ENCODE peak calls at places on chromosomes 5 and 9, in eight cellular contexts. T is foreskin fibroblast, Z is transverse colon, I is GM10248, Q is fibroblast of the aortic adventitia, E is heart left ventricle, Y is neural crest cell, B is astrocyte of the spinal cord. X is an unnamed sample.

GRCh38 chr9:840343-840742 is 1.2 kb upstream of the DMRT1 start:
- DNase-seq in Z (no peak), B (no peak), T (no peak), Q (no peak), Y (no peak), E (no peak), I (no peak), X (no peak)

GRCh38 chr5:1439388-1440097 is 5.7 kb downstream of the SLC6A3 start:
- DNase-seq in Q (no peak), E (no peak), Z (no peak), I (no peak), B (no peak), T (no peak), Y (no peak), X (no peak)

GRCh38 chr5:140828402-140828737 is 610 bp downstream of the PCDHA6 start:
- DNase-seq in E (no peak), Q (no peak), T (no peak), Z (no peak), I (no peak), Y (no peak), B (no peak), X (no peak)

GRCh38 chr9:89878003-89878411 is 273.2 kb downstream of the GADD45G start:
- DNase-seq in B (no peak), Y (no peak), Q (no peak), E (no peak), Z (no peak), I (no peak), T (no peak), X (no peak)

GRCh38 chr5:10628601-10629000 is 64.7 kb downstream of the ANKRD33B start:
- DNase-seq in Z (no peak), I (no peak), T (no peak), Y (no peak), E (no peak), Q (no peak), B (no peak), X (no peak)

GRCh38 chr9:4096121-4096520 is 203.7 kb downstream of the GLIS3 start:
- DNase-seq in E (no peak), Z (no peak), I (no peak), B (no peak), Q (no peak), Y (no peak), T (no peak), X (no peak)

GRCh38 chr5:146878471-146879172 is at the start of gene PPP2R2B:
- DNase-seq in I (peak), E (peak), Z (peak), Q (peak), B (peak), T (peak), Y (peak), X (peak)

GRCh38 chr5:59709833-59710232 is 183.7 kb downstream of the PDE4D start:
- DNase-seq in B (peak), Z (peak), T (peak), I (no peak), Q (peak), E (no peak), Y (no peak), X (peak)

GRCh38 chr5:158421329-158421728 is 562.4 kb upstream of the CLINT1 start:
- DNase-seq in Z (no peak), Y (no peak), Q (no peak), T (no peak), I (no peak), E (no peak), B (no peak), X (no peak)

GRCh38 chr5:85337400-85337799 is 952.7 kb upstream of the EDIL3 start:
- DNase-seq in Z (no peak), Q (no peak), Y (no peak), T (no peak), E (no peak), I (no peak), B (no peak), X (no peak)

GRCh38 chr9:104143554-104143919 is 49.4 kb downstream of the SMC2 start:
- DNase-seq in Z (no peak), I (no peak), Y (no peak), T (no peak), Q (no peak), B (no peak), E (no peak), X (no peak)
- TF ChIP-seq CTCF in Z (no peak), I (no peak), Y (no peak), T (no peak), Q (no peak), B (no peak), E (no peak), X (no peak)

GRCh38 chr9:70504814-70505213 is 90.4 kb upstream of the KLF9 start:
- DNase-seq in Q (peak), I (no peak), Z (no peak), Y (no peak), T (no peak), E (no peak), B (no peak), X (no peak)

GRCh38 chr9:70514273-70514672 is 99.8 kb upstream of the KLF9 start:
- DNase-seq in B (no peak), E (no peak), Y (no peak), Q (no peak), I (no peak), Z (no peak), T (no peak), X (no peak)

GRCh38 chr9:70511858-70512257 is 97.4 kb upstream of the KLF9 start:
- DNase-seq in I (no peak), E (no peak), Q (no peak), B (no peak), Z (no peak), T (no peak), Y (no peak), X (no peak)

GRCh38 chr9:70506159-70506558 is 91.7 kb upstream of the KLF9 start:
- DNase-seq in B (no peak), Y (no peak), T (peak), E (no peak), Q (no peak), I (no peak), Z (no peak), X (no peak)

DNA sequence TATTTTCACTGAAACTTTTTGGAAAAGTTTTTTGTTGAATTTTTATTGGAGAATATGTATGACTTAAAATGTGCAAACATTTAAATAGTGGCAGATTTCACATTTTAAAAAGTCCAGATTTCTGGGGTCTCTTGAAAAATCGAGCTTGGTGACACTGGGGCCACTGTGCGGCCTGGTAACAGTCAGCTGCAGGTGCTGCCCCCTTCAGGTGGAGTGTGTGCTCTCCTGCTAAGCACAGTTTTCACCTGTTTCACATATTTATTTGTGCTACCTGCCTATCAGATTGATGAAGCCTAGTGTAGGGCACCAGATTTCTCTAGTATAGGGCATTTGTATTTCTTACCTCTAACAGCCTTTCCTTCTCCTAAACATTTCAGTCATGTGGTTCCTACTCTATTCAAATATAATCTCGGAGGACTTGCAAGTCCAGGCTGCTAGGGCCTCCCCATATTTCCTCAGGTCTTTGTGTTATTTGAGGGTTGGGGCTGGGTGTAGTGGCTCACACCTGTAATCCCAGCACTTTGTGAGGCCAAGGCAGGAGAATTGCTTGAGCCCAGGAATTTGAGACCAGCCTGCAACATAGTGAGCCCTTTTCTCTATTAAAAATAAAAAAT is 95.8 kb upstream of the KLF9 start:
- DNase-seq in Z (peak), Y (peak), I (peak), E (no peak), T (peak), B (no peak), Q (no peak), X (peak)
- TF ChIP-seq CTCF in Z (peak), Y (peak), I (peak), E (peak), T (peak), B (peak), Q (peak), X (peak)

GRCh38 chr5:21880164-21880563 is 973.0 kb downstream of the CDH12 start:
- DNase-seq in B (no peak), Z (no peak), I (no peak), E (no peak), Q (no peak), T (no peak), Y (no peak), X (no peak)
- TF ChIP-seq CTCF in B (no peak), Z (no peak), I (no peak), E (no peak), Q (no peak), T (no peak), Y (no peak), X (no peak)

DNA sequence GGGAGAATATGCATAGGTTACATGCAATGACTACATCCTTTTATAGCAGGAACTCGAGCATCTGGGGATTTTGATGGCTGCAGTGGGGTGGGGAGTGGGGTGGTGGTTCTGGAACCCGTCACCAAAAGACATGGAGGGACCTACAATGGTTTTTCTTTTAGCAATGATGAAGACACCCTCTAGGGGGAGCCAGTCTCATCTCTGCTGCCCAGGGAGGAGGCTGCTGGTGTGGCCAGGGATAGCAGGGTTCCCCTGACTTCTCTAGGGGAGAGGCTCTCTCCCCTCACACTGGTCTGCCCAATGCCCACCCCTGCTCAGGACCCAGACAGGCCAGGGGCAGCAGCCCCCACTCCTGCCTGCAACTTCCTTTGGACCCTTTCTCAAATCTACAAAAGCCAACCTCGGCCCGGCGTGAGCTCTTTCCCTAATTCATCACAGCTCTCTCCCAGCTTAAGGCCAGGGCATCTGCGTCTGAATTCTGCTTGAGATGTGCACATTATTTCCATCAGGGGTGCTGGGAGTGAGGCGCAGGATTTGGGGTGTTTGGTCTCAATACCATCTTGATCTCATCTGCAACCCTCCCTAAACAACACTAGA is 73.5 kb upstream of the RETREG1 start:
- DNase-seq in I (peak), Q (peak), Y (peak), T (peak), Z (no peak), E (no peak), B (peak), X (peak)
- TF ChIP-seq CTCF in I (peak), Q (peak), Y (peak), T (peak), Z (peak), E (peak), B (peak), X (peak)

DNA sequence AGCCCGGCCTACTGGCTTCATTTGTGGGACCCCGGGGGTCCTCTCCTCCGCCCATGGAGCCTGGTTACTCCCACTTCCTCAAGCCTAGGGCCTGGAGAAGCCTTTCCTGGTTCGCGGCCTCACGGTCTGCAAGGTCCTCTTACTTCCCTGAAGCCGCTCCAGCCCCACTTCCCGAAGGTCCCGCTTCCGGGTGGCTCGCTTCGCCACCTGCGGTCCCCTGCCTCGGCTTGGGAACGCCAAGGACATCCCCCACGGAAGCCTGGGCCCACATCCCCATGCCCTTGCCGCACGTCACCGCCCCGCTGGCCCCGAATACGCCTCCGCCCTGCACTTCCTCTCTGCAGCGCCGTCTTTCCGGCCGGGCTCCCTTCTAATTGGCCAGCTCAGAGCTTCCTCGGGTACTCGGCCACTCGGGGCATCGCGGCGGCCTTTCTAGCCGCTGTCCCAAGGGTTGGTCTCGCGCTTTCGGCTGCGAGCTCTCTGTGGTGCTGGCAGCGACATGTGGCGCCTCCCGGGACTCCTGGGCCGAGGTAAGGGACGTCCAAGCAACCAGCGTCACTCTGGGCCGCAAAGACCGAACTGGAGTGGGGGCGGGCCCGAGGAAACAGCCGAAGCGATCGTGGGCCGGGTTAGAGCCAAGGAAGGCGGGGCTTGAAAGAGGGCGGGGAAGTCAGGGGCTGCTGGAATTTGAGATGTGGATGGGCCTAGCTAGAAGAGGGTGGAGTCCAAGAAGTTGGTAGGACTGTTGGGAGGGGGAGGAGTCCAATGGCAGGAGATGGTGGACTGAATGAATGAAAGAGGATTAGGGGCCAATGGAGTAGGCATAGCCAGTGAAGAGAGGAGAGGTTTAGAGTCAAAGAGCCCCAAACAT is at the start of gene DELE1:
- DNase-seq in I (peak), E (peak), T (peak), Y (peak), B (peak), Z (peak), Q (peak), X (peak)
- TF ChIP-seq CTCF in I (no peak), E (no peak), T (no peak), Y (no peak), B (no peak), Z (peak), Q (no peak), X (no peak)

GRCh38 chr5:178861627-178862026 is 1.9 kb downstream of the ZNF354B start:
- DNase-seq in Y (no peak), B (no peak), E (no peak), T (no peak), Q (no peak), I (no peak), Z (no peak), X (no peak)

GRCh38 chr5:178854284-178854683 is 5.5 kb upstream of the ZNF354B start:
- DNase-seq in Z (no peak), Y (no peak), T (no peak), B (no peak), I (no peak), Q (no peak), E (no peak), X (no peak)

GRCh38 chr5:178859625-178860521 is at the start of gene ZNF354B:
- DNase-seq in T (peak), B (peak), Z (peak), E (peak), I (peak), Y (peak), Q (peak), X (peak)
- TF ChIP-seq CTCF in T (peak), B (peak), Z (no peak), E (no peak), I (no peak), Y (no peak), Q (peak), X (no peak)